ENCODE peak calls at places on chromosomes 3 and 15, in seven cellular contexts. G is GM12878, V is A549, B is H1, T is HepG2, X is IMR-90, E is K562. U is an unnamed sample.
A peak's percentile ranks its signal among the peaks of the same experiment; 100 is the strongest.

GRCh38 chr3:128052831-128053419 is 688 bp downstream of the SEC61A1 start:
- DNase-seq in T (peak; percentile 46), X (no peak), V (no peak), B (no peak), E (no peak), G (no peak), U (no peak)

GRCh38 chr3:62939707-62940106 is 64.5 kb upstream of the CADPS start:
- DNase-seq in B (no peak), E (no peak), T (no peak), X (no peak), V (no peak), G (no peak), U (no peak)

GRCh38 chr15:41838400-41838897 is at the start of gene PLA2G4B:
- DNase-seq in B (no peak), T (no peak), G (no peak), V (no peak), E (no peak), X (no peak), U (no peak)

GRCh38 chr15:72170691-72171090 is 26.9 kb downstream of the GRAMD2A start:
- DNase-seq in T (no peak), V (no peak), G (no peak), X (no peak), E (no peak), B (no peak), U (no peak)

GRCh38 chr3:64266065-64266874 is 41.0 kb upstream of the PRICKLE2 start:
- DNase-seq in B (no peak), X (peak; percentile 94), T (peak; percentile 3), V (peak; percentile 66), G (no peak), E (no peak), U (no peak)

GRCh38 chr3:52084216-52084945 is 28.0 kb upstream of the DUSP7 start:
- DNase-seq in T (no peak), B (no peak), E (no peak), G (no peak), X (no peak), V (no peak), U (no peak)

GRCh38 chr15:76533060-76533955 is 196.7 kb downstream of the ISL2 start:
- DNase-seq in T (peak; percentile 81), E (no peak), V (peak; percentile 51), X (peak; percentile 2), B (no peak), G (no peak), U (no peak)

GRCh38 chr15:48559270-48559669 is 86.2 kb downstream of the FBN1 start:
- DNase-seq in G (no peak), B (no peak), V (no peak), E (no peak), T (no peak), X (peak; percentile 87), U (no peak)

GRCh38 chr15:74845208-74845568 is 2.2 kb upstream of the ULK3 start:
- DNase-seq in G (no peak), E (no peak), V (no peak), T (no peak), B (no peak), X (no peak), U (no peak)

GRCh38 chr15:49313650-49314049 is 109.4 kb upstream of the FGF7 start:
- DNase-seq in V (no peak), E (no peak), X (peak; percentile 94), B (no peak), G (no peak), T (no peak), U (no peak)

GRCh38 chr15:84736375-84736774 is 12.0 kb upstream of the ZNF592 start:
- DNase-seq in B (no peak), X (no peak), V (no peak), T (no peak), E (no peak), G (peak; percentile 96), U (no peak)

GRCh38 chr3:62995142-62995541 is 119.9 kb upstream of the CADPS start:
- DNase-seq in G (no peak), T (no peak), X (no peak), B (no peak), V (no peak), E (no peak), U (no peak)

GRCh38 chr15:81865850-81866537 is 179.8 kb downstream of the MEX3B start:
- DNase-seq in G (peak; percentile 63), E (no peak), T (no peak), X (no peak), V (no peak), B (no peak), U (no peak)

GRCh38 chr3:134357261-134357913 is 16.9 kb downstream of the AMOTL2 start:
- DNase-seq in G (no peak), T (no peak), E (no peak), B (no peak), X (no peak), V (no peak), U (no peak)

GRCh38 chr3:170709046-170709445 is 123.2 kb upstream of the SLC7A14 start:
- DNase-seq in X (peak; percentile 96), V (no peak), T (no peak), E (no peak), G (no peak), B (no peak), U (no peak)

GRCh38 chr3:138348950-138349739 is 766 bp downstream of the MRAS start:
- DNase-seq in X (peak; percentile 26), E (peak; percentile 23), G (no peak), T (peak; percentile 29), V (peak; percentile 20), B (no peak), U (no peak)

GRCh38 chr3:157499342-157499963 is 3.8 kb downstream of the VEPH1 start:
- DNase-seq in G (no peak), X (no peak), T (peak; percentile 61), V (peak; percentile 7), B (peak; percentile 74), E (no peak), U (peak; percentile 48)

GRCh38 chr3:14204605-14205284 is 26.1 kb downstream of the LSM3 start:
- DNase-seq in B (no peak), E (peak; percentile 56), V (no peak), X (peak; percentile 71), G (no peak), T (no peak), U (no peak)

GRCh38 chr15:95176794-95177577 is 945.6 kb downstream of the MCTP2 start:
- DNase-seq in B (no peak), V (no peak), G (no peak), E (no peak), T (no peak), X (no peak), U (no peak)

GRCh38 chr15:95174281-95174680 is 942.9 kb downstream of the MCTP2 start:
- DNase-seq in B (no peak), V (no peak), X (peak; percentile 6), T (no peak), E (no peak), G (no peak), U (no peak)

GRCh38 chr15:95180530-95180929 is 949.2 kb downstream of the MCTP2 start:
- DNase-seq in X (no peak), E (no peak), G (no peak), T (no peak), B (no peak), V (no peak), U (no peak)

GRCh38 chr15:95174880-95175279 is 943.5 kb downstream of the MCTP2 start:
- DNase-seq in E (no peak), B (no peak), X (no peak), V (no peak), G (no peak), T (no peak), U (no peak)

DNA sequence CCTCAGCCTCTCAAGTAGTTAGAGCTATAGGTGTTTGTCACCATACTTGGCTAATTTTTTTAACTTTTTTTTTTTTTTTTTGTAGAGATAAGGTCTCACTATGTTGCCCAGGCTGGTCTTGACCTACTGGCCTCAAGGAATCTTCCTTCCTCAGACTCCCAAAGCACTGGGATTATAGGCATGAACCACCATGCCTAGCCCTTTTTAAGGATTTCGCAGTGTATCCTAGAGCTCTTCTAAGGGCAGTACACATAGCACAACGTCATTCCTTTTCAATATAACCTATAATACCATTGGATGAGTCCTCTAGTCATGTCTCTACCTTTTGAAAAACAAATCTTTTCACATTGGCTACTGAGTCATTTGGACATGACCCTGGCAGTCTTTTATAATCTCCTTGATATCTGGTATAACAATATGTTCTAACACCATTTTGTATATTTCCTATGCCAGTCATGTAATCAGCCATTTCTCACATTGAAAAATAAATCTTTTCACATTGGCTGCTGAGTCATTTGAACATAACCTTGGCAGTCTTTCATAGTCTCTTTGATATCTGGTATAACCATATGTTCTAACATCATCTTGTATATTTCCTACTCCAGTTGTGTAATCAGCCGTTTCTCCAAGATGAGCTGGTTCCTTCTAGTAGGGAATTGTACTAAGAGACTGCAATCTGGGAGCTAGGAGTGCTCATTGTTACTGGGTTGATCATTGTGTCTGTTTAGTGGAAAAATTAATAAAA is 944.7 kb downstream of the MCTP2 start:
- DNase-seq in V (no peak), X (peak; percentile 70), G (no peak), E (no peak), B (no peak), T (no peak), U (no peak)
- TF ChIP-seq CEBPB in V (no peak), X (peak; percentile 23), G (no peak), E (peak; percentile 22), B (no peak), T (no peak), U (no peak)

DNA sequence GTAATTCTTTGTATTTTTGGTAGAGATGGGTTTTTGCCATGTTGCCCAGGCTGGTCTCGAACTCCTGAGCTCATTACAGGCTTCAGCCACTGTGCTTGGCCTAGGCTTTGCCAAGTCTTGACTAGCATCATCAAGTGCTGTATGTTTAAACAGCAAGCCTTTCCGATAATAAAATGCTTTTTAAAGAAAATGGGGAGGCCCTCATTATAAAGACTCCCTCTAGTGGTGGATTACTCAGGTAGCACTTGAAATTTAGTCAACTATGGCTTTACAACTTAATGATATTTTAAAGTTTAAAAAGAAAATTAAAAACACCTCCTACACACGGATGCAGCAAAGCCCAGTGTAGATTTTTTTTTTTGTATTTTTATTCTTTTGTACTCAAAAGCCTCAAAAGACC is 213.6 kb downstream of the GAP43 start:
- DNase-seq in E (peak; percentile 7), B (no peak), T (no peak), X (peak; percentile 34), V (peak; percentile 24), G (no peak), U (peak; percentile 28)
- TF ChIP-seq CEBPB in E (no peak), B (no peak), T (no peak), X (no peak), V (no peak), G (no peak), U (no peak)

GRCh38 chr3:119588112-119588511 is 8.8 kb downstream of the ADPRH start:
- DNase-seq in E (no peak), B (no peak), T (no peak), V (no peak), X (no peak), G (no peak), U (no peak)
- TF ChIP-seq CEBPB in E (no peak), B (no peak), T (no peak), V (no peak), X (no peak), G (no peak), U (no peak)

DNA sequence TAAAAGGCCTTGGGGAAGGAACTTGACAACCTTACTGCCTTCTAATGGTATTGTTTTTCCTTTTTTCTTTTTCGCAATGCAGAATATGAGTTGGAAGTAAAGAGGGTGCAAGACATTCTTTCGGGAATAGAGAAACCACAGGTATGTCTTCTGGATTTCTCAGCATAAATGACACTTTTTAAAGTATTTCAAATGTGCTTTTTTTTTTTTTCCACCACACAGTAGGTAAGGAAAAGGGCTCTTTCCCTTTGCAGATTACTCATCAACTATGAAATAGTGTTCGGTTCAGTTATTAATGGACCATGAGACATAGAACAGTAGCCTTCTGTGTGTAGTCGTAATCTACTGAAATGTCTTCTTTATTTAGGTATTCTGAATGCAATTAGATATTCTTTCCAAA is 162.4 kb downstream of the GHSR start:
- DNase-seq in E (no peak), B (no peak), G (no peak), X (peak; percentile 70), V (no peak), T (no peak), U (no peak)
- TF ChIP-seq CEBPB in E (no peak), B (no peak), G (no peak), X (peak; percentile 30), V (no peak), T (no peak), U (no peak)

U was measured in HCT116.